ENCODE peak calls at places on chromosomes 6 and 20, in seven cellular contexts. Y is H1, V is transverse colon, H is breast epithelium, I is vagina, W is sigmoid colon, X is GM12878. M is an unnamed sample.

GRCh38 chr6:134223761-134224445 is 94.0 kb downstream of the SGK1 start:
- DNase-seq in W (no peak), Y (no peak), H (no peak), V (no peak), I (no peak), X (no peak), M (no peak)

GRCh38 chr6:156583083-156583482 is 194.1 kb upstream of the ARID1B start:
- DNase-seq in X (no peak), V (no peak), Y (no peak), I (no peak), W (no peak), H (no peak), M (no peak)

GRCh38 chr6:1612386-1612893 is 2.7 kb downstream of the FOXC1 start:
- DNase-seq in V (no peak), H (no peak), Y (no peak), X (no peak), I (no peak), W (no peak), M (no peak)

GRCh38 chr6:37323568-37323967 is 30.2 kb upstream of the RNF8 start:
- DNase-seq in I (no peak), X (no peak), Y (no peak), W (no peak), V (no peak), H (no peak), M (no peak)

GRCh38 chr6:31168606-31169005 is 1.9 kb downstream of the POU5F1 start:
- DNase-seq in W (no peak), V (no peak), I (no peak), H (no peak), Y (no peak), X (no peak), M (no peak)

GRCh38 chr6:29376003-29376402 is 912 bp upstream of the OR12D3 start:
- DNase-seq in H (no peak), I (no peak), Y (no peak), W (no peak), X (no peak), V (no peak), M (peak)

GRCh38 chr6:36928547-36928918 is 26.0 kb upstream of the PI16 start:
- DNase-seq in I (no peak), X (no peak), H (no peak), V (peak), W (no peak), Y (no peak), M (no peak)

GRCh38 chr20:48387675-48388074 is 440.1 kb downstream of the PREX1 start:
- DNase-seq in H (no peak), Y (no peak), W (no peak), I (no peak), X (no peak), V (no peak), M (no peak)

GRCh38 chr20:5524886-5525285 is 208.1 kb upstream of the PROKR2 start:
- DNase-seq in V (no peak), H (no peak), Y (no peak), X (no peak), I (no peak), W (no peak), M (peak)

GRCh38 chr20:43839793-43840199 is 74.9 kb upstream of the TOX2 start:
- DNase-seq in V (no peak), W (no peak), Y (peak), H (no peak), X (no peak), I (peak), M (no peak)

GRCh38 chr20:15654208-15654649 is 919.0 kb downstream of the KIF16B start:
- DNase-seq in X (peak), Y (peak), W (no peak), H (no peak), I (no peak), V (peak), M (no peak)

GRCh38 chr6:44038543-44039065 is 88.6 kb downstream of the MRPL14 start:
- DNase-seq in I (no peak), X (no peak), H (no peak), W (peak), Y (no peak), V (no peak), M (no peak)

GRCh38 chr20:58703765-58704331 is 11.2 kb downstream of the NPEPL1 start:
- DNase-seq in Y (peak), X (no peak), I (peak), V (no peak), H (no peak), W (peak), M (no peak)

GRCh38 chr6:139017227-139017626 is 11.3 kb upstream of the ABRACL start:
- DNase-seq in H (no peak), V (no peak), Y (peak), I (no peak), X (no peak), W (no peak), M (no peak)

GRCh38 chr6:104003803-104004516 is 855.8 kb downstream of the HACE1 start:
- DNase-seq in V (no peak), H (no peak), X (no peak), I (no peak), Y (no peak), W (no peak), M (no peak)

GRCh38 chr6:42230320-42231034 is 12.8 kb upstream of the MRPS10 start:
- DNase-seq in I (no peak), X (no peak), H (no peak), V (no peak), Y (no peak), W (no peak), M (no peak)

GRCh38 chr6:20978176-20978614 is 443.9 kb downstream of the CDKAL1 start:
- DNase-seq in I (no peak), X (peak), Y (no peak), H (no peak), W (no peak), V (no peak), M (peak)

GRCh38 chr6:170505306-170505705 is 47.8 kb downstream of the PSMB1 start:
- DNase-seq in H (no peak), X (no peak), I (no peak), Y (no peak), V (peak), W (no peak), M (no peak)

GRCh38 chr6:157376706-157377230 is 4.2 kb upstream of the ZDHHC14 start:
- DNase-seq in X (no peak), H (no peak), I (no peak), Y (no peak), W (no peak), V (no peak), M (no peak)

GRCh38 chr6:104134876-104135275 is 724.8 kb downstream of the HACE1 start:
- DNase-seq in X (no peak), V (no peak), H (no peak), Y (no peak), I (no peak), W (no peak), M (no peak)

GRCh38 chr6:143759666-143760065 is 81.9 kb downstream of the PHACTR2 start:
- DNase-seq in I (no peak), X (no peak), Y (no peak), W (no peak), V (no peak), H (no peak), M (no peak)

GRCh38 chr6:109348246-109348645 is 34.0 kb downstream of the CD164 start:
- DNase-seq in H (no peak), V (peak), W (no peak), X (no peak), Y (no peak), I (no peak), M (no peak)

GRCh38 chr6:29516108-29516507 is 28.4 kb upstream of the MAS1L start:
- DNase-seq in I (peak), H (no peak), X (no peak), W (no peak), V (no peak), Y (no peak), M (no peak)

DNA sequence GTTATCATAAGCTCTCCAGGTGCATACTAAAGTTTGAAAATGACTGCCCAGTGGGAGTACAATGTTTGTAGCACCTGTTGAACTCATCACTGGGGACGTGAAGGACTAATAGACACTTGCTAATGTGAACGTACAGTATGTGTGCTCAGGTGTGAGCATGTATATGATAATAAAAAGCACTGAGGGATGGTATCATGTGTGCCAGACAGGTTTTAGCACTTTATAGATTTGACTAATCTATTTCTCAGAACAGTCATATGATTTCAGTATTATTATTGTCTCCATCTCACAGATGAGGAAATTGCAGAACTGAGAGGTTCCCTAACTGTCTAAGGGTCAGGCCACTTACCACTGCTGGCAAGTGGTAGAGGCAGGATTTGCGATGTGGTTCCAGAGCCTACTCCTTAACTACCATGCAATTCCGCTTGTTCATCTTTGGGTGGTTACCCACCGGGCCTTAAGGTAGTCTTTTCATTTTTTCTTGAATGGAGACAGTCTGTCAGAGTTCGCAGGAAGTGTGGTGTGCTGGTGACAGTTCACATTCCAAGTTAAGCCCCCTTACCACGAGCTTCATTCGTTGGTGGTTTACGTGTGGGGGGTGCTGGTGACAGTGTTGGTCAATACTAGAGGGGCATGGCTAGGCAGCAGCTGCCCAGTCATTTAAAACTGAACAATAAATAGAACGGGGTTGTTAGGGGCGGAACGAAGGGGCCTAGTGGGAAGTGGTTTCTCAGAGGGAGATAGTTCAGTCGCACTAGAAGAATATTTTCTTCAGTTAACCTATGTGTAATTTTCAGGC is 46.8 kb downstream of the RREB1 start:
- DNase-seq in X (peak), H (no peak), V (no peak), W (no peak), Y (peak), I (no peak), M (no peak)
- TF ChIP-seq POLR2AphosphoS5 in X (peak), H (no peak), V (no peak), W (no peak), Y (no peak), I (no peak), M (no peak)

GRCh38 chr6:111738156-111738555 is 132.5 kb upstream of the TRAF3IP2 start:
- DNase-seq in X (no peak), V (no peak), H (no peak), Y (no peak), W (no peak), I (no peak), M (no peak)

GRCh38 chr6:111736005-111736607 is 130.4 kb upstream of the TRAF3IP2 start:
- DNase-seq in H (no peak), I (no peak), Y (no peak), W (no peak), V (no peak), X (no peak), M (no peak)

GRCh38 chr6:111738631-111739030 is 133.0 kb upstream of the TRAF3IP2 start:
- DNase-seq in Y (no peak), V (no peak), I (no peak), W (no peak), H (no peak), X (no peak), M (no peak)

GRCh38 chr6:111739257-111739696 is 133.6 kb upstream of the TRAF3IP2 start:
- DNase-seq in I (no peak), H (no peak), X (no peak), W (no peak), V (no peak), Y (no peak), M (no peak)

DNA sequence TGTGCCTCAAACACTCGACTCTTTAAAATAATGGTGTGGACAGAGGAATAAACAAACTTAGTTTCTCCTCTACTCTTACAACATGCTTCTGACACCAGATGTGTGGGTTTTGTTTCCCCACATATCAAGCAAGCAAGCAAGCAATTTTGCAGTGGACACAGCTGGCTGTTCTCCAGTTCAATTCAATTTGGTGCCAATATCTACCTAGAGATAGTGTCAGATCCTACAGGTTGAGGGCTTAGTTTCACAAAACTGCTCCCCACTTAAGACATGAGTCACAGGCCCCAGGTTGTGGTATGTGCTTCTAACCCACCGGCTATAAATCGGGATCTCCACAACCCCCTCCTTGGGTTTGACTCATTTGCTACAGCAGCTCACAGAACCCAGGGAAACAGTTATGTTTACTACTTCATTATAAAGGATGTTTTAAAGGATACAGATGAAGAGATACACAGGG is 131.4 kb upstream of the TRAF3IP2 start:
- DNase-seq in Y (no peak), W (no peak), X (no peak), H (no peak), I (no peak), V (no peak), M (no peak)
- H3K27ac ChIP-seq in Y (no peak), W (no peak), X (peak), H (no peak), I (no peak), V (peak), M (no peak)

DNA sequence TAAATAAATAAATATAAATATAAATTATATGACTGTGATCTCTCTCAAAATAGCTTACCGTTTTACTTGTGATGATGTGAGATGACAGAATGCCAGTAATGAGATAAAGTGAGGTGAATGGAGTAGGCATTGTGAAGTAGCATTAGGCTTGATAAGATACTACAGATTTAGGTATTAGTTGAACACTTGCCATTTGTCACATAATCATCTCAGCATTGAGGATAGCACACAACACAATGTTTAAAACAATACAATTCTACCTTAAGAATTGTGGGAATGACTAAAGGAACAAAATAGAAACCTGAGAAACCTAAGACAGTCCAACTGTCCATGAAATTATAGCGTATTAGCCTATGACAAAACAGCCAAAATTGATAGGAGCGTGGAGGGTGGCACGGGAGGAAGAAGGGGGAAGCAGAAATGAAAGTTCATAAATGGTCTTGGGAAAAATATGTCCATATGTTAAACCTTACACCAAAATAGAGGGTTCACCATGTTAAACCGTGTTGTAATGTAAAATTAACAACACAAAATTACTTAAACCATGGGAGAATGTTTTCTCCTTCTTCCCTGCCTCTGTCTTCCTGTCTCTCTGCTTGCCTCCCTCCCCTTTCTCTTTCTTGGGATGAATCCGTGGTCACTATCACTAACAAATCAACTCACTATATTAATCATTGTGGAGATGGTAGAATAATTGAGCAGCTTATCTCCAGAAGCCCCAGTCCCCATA is 33.1 kb upstream of the HFE start:
- DNase-seq in V (no peak), H (no peak), I (no peak), Y (no peak), W (no peak), X (no peak), M (no peak)
- H3K4me3 ChIP-seq in V (peak), H (peak), I (peak), Y (peak), W (peak), X (peak), M (peak)

DNA sequence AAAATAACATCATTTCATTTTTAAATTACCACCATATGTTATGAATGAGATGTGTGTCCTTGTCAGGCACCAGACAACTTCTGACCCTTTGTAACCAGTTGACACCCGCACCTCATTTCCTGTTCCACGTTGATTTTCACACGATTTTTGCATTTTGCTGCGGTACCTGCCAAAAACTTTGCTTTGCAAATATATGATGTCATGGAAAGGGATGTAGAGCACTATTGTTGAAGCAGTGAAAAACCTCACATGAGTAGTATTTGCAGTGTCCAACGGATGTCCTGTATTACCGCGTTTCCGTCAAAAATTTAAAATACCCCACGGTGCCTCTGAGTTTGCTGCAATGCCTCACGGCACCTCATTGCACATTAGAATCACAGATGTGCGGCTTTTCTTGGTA is 115.6 kb downstream of the MTHFD1L start:
- DNase-seq in V (no peak), W (no peak), I (peak), H (no peak), Y (no peak), X (peak), M (no peak)
- TF ChIP-seq POLR2AphosphoS5 in V (peak), W (no peak), I (no peak), H (no peak), Y (no peak), X (no peak), M (no peak)

GRCh38 chr20:41643504-41643938 is 25.3 kb upstream of the CHD6 start:
- DNase-seq in W (no peak), H (no peak), V (peak), Y (no peak), X (no peak), I (no peak), M (no peak)

GRCh38 chr20:41639630-41640029 is 21.5 kb upstream of the CHD6 start:
- DNase-seq in H (no peak), X (no peak), Y (no peak), V (no peak), I (no peak), W (no peak), M (no peak)

GRCh38 chr20:41650221-41650948 is 32.2 kb upstream of the CHD6 start:
- DNase-seq in V (peak), X (no peak), W (no peak), Y (no peak), H (no peak), I (no peak), M (no peak)

GRCh38 chr20:41649489-41649888 is 31.3 kb upstream of the CHD6 start:
- DNase-seq in V (no peak), W (no peak), H (no peak), X (no peak), I (no peak), Y (no peak), M (no peak)

GRCh38 chr20:41645372-41645771 is 27.2 kb upstream of the CHD6 start:
- DNase-seq in I (no peak), W (no peak), Y (no peak), V (no peak), H (peak), X (no peak), M (no peak)
- H3K27ac ChIP-seq in I (no peak), W (no peak), Y (no peak), V (no peak), H (peak), X (no peak), M (no peak)

M was measured in SK-N-MC.